ENCODE peak calls at places on chromosomes 7 and 10, in six cellular contexts. C, T, M, B, Y and K are unnamed samples.

GRCh38 chr7:67302113-67303039 is 305.7 kb downstream of the TYW1 start:
- DNase-seq in Y (peak), T (peak), M (peak), B (peak), C (peak), K (peak)

GRCh38 chr7:98470131-98470985 is 69.5 kb upstream of the BAIAP2L1 start:
- DNase-seq in B (no peak), Y (no peak), T (peak), C (no peak), M (peak), K (peak)

GRCh38 chr7:7099584-7100014 is 82.7 kb upstream of the C1GALT1 start:
- DNase-seq in T (peak), M (peak), B (no peak), C (peak), Y (peak), K (peak)

GRCh38 chr7:75650062-75650461 is 88.7 kb downstream of the HIP1 start:
- DNase-seq in C (no peak), T (peak), Y (no peak), B (no peak), M (no peak), K (no peak)

GRCh38 chr10:80104066-80104926 is 25.8 kb downstream of the TMEM254 start:
- DNase-seq in M (no peak), C (peak), T (no peak), Y (peak), B (no peak), K (no peak)

GRCh38 chr7:142709921-142710320 is 39.4 kb upstream of the PRSS1 start:
- DNase-seq in T (no peak), M (no peak), C (no peak), B (no peak), Y (no peak), K (no peak)

GRCh38 chr10:78516236-78516635 is 482.6 kb downstream of the RPS24 start:
- DNase-seq in Y (no peak), C (no peak), M (no peak), B (no peak), T (peak), K (no peak)

GRCh38 chr10:59037018-59037389 is 139.4 kb upstream of the PHYHIPL start:
- DNase-seq in M (no peak), Y (no peak), C (no peak), B (no peak), T (no peak), K (no peak)

GRCh38 chr10:78320416-78320815 is 286.8 kb downstream of the RPS24 start:
- DNase-seq in C (no peak), Y (no peak), B (no peak), M (no peak), T (no peak), K (peak)

GRCh38 chr7:103902917-103903316 is 86.5 kb downstream of the RELN start:
- DNase-seq in C (peak), B (no peak), T (no peak), M (no peak), Y (no peak), K (no peak)

GRCh38 chr7:47792521-47793121 is 155.6 kb downstream of the PKD1L1 start:
- DNase-seq in M (peak), B (no peak), Y (no peak), C (peak), T (no peak), K (no peak)

GRCh38 chr7:71868797-71869196 is 543.3 kb downstream of the CALN1 start:
- DNase-seq in Y (no peak), M (peak), B (no peak), C (peak), T (no peak), K (no peak)

GRCh38 chr10:33265621-33266020 is 68.8 kb downstream of the NRP1 start:
- DNase-seq in M (no peak), C (no peak), B (no peak), Y (no peak), T (no peak), K (no peak)

GRCh38 chr7:75966209-75966961 is 28.0 kb downstream of the TMEM120A start:
- DNase-seq in C (no peak), T (no peak), Y (no peak), B (no peak), M (no peak), K (no peak)

GRCh38 chr7:118684796-118685195 is 460.3 kb downstream of the ANKRD7 start:
- DNase-seq in T (no peak), Y (no peak), M (no peak), B (no peak), C (no peak), K (no peak)

GRCh38 chr7:135335628-135336139 is 102.0 kb downstream of the STRA8 start:
- DNase-seq in M (peak), T (peak), B (no peak), Y (peak), C (peak), K (peak)
- TF ChIP-seq CTCF in M (no peak), T (peak), B (no peak), Y (peak), C (peak), K (peak)

DNA sequence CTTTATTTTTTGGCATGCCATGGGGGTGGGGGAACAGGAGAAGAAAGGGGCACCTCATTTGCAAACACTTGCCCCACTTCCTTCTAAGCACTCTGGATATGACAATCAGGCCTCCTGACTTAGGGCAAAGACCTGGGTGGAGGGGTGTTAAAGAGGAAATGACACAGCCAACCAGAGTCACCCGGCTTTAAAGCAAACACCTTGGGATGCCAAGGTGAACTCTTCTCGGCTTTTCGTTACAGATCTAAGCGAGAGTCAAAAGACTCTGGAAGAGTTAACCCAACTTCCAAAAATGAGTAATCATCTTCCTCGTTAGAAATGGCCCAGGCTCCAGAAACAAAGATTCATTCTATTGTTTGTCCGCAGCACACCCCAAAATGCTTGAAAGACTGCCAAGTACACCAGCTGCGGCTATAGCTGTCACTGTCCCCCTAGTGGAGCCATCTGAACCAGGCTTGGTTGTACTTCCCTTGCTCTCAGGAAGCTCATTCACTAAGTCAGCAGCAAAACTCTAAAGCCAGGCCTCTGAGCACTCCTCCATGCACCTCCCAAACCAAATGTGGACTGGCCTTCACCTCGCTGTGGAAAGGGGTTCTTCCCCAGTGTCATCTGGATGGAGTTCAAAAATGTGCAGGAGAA is 24.8 kb downstream of the FAM53B start:
- DNase-seq in T (peak), M (peak), Y (peak), C (peak), B (no peak), K (no peak)
- TF ChIP-seq CTCF in T (peak), M (peak), Y (peak), C (peak), B (no peak), K (peak)

DNA sequence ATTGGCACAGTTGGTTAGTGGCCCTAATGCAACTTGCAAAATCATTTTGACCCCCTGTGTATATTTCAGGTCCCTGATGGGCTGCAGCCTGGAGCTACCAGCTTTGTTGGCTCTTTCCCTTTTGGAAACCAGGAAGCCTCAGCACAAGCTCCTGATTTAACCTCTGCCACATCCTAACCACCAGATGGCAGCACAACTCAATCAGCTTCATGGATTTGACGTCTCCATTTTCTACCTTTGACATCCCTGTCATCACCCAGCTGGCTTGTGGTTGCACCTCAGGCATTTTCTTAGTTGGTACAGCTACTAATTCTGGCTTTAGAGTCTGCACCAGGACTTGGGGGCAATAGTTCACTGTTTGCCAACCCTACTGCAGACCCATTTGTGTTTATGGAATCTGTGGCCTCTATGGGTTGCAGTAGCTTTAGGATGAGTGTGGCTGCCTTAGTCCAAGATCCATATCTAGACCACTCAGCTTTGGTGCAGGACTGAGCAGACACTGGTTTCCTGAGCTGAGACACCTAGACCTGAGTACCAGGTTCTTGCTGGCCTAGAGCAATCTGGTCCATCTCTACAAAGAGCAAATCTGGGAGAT is 456.2 kb downstream of the REEP3 start:
- DNase-seq in T (peak), C (peak), M (peak), B (no peak), Y (peak), K (peak)
- TF ChIP-seq CTCF in T (peak), C (peak), M (peak), B (no peak), Y (peak), K (peak)

GRCh38 chr10:119252051-119252465 is 44.7 kb downstream of the GRK5 start:
- DNase-seq in B (no peak), C (peak), T (no peak), Y (peak), M (no peak), K (no peak)
- TF ChIP-seq CTCF in B (no peak), C (peak), T (peak), Y (peak), M (no peak), K (peak)

GRCh38 chr10:119817991-119818888 is 54.4 kb downstream of the MCMBP start:
- DNase-seq in B (no peak), Y (peak), T (peak), M (peak), C (peak), K (peak)
- TF ChIP-seq CTCF in B (no peak), Y (peak), T (peak), M (no peak), C (peak), K (peak)

DNA sequence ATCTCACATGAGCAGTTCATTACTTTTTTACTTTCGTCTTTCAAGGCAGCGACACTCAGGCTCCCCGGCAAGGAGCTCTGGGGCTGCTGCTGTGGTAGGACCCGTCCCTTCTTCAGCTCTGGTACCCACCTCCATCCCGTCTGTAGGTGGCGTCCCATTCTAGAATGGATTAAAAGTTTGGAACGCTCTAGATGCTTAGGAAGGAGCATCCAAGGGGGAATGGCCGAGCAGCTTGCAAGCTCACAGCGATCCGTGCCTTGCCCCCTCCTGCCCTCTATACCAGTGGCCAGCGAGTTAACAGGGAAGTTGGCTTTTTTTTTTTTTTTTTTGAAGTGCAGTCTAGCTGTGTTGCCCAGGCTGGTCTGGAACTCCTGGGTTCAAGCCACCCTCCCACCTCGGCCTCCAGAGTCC is 22.8 kb upstream of the TTYH3 start:
- DNase-seq in T (peak), Y (peak), M (no peak), B (no peak), C (peak), K (no peak)
- TF ChIP-seq CTCF in T (peak), Y (peak), M (peak), B (no peak), C (peak), K (peak)

DNA sequence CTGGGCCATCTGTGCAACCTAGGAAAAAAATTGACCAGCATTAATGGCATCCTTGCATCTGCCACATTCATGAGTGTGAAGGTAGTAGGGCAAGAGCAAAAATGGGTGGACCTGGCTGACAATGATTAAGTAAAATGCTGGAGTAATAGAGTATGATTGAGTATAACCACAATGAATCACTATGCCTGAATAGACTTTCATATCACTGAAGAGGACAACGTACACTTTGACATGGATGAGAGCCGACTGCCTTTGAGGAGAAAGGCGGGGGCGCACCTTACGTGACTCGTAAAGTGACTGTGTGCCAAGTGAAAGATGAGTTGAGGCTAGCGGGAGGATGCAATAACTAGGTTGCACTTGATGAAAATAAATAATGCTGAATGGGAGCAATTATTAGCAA is 596.3 kb downstream of the NXPH1 start:
- DNase-seq in Y (no peak), M (no peak), B (no peak), C (no peak), T (no peak), K (no peak)
- TF ChIP-seq CTCF in Y (no peak), M (no peak), B (no peak), C (no peak), T (no peak), K (no peak)